ENCODE peak calls at places on chromosomes 5 and 9, in nine cellular contexts. One of them, this sample, is unnamed.

GRCh38 chr9:127282611-127283010 is 18.0 kb downstream of the GARNL3 start:
- DNase-seq in left ventricle myocardium inferior: no peak
- DNase-seq in CD8-positive, alpha-beta T cell: no peak
- DNase-seq in epithelial cell of esophagus: no peak
- DNase-seq in WTC11: no peak
- DNase-seq in fibroblast of the aortic adventitia: no peak
- DNase-seq in GM10248: no peak
- DNase-seq in IMR-90: no peak
- DNase-seq in heart left ventricle: no peak
- DNase-seq in this sample: no peak

GRCh38 chr5:88819332-88819999 is 63.5 kb downstream of the MEF2C start:
- DNase-seq in left ventricle myocardium inferior: no peak
- DNase-seq in CD8-positive, alpha-beta T cell: no peak
- DNase-seq in epithelial cell of esophagus: peak
- DNase-seq in WTC11: no peak
- DNase-seq in fibroblast of the aortic adventitia: no peak
- DNase-seq in GM10248: no peak
- DNase-seq in IMR-90: no peak
- DNase-seq in heart left ventricle: no peak
- DNase-seq in this sample: no peak

GRCh38 chr5:156208271-156208670 is 118.7 kb upstream of the SGCD start:
- DNase-seq in left ventricle myocardium inferior: no peak
- DNase-seq in CD8-positive, alpha-beta T cell: no peak
- DNase-seq in epithelial cell of esophagus: peak
- DNase-seq in WTC11: no peak
- DNase-seq in fibroblast of the aortic adventitia: no peak
- DNase-seq in GM10248: no peak
- DNase-seq in IMR-90: peak
- DNase-seq in heart left ventricle: no peak
- DNase-seq in this sample: no peak

GRCh38 chr9:112898872-112899281 is 8.2 kb upstream of the SLC46A2 start:
- DNase-seq in left ventricle myocardium inferior: no peak
- DNase-seq in CD8-positive, alpha-beta T cell: no peak
- DNase-seq in epithelial cell of esophagus: no peak
- DNase-seq in WTC11: no peak
- DNase-seq in fibroblast of the aortic adventitia: no peak
- DNase-seq in GM10248: no peak
- DNase-seq in IMR-90: no peak
- DNase-seq in heart left ventricle: no peak
- DNase-seq in this sample: no peak

GRCh38 chr5:154097031-154097430 is 58.3 kb downstream of the MFAP3 start:
- DNase-seq in left ventricle myocardium inferior: no peak
- DNase-seq in CD8-positive, alpha-beta T cell: no peak
- DNase-seq in epithelial cell of esophagus: peak
- DNase-seq in WTC11: no peak
- DNase-seq in fibroblast of the aortic adventitia: no peak
- DNase-seq in GM10248: no peak
- DNase-seq in IMR-90: no peak
- DNase-seq in heart left ventricle: no peak
- DNase-seq in this sample: no peak

GRCh38 chr5:89520771-89521170 is 637.8 kb upstream of the MEF2C start:
- DNase-seq in left ventricle myocardium inferior: no peak
- DNase-seq in CD8-positive, alpha-beta T cell: no peak
- DNase-seq in epithelial cell of esophagus: no peak
- DNase-seq in WTC11: no peak
- DNase-seq in fibroblast of the aortic adventitia: peak
- DNase-seq in GM10248: no peak
- DNase-seq in IMR-90: no peak
- DNase-seq in heart left ventricle: no peak
- DNase-seq in this sample: no peak

GRCh38 chr9:89885156-89885555 is 280.3 kb downstream of the GADD45G start:
- DNase-seq in left ventricle myocardium inferior: no peak
- DNase-seq in CD8-positive, alpha-beta T cell: no peak
- DNase-seq in epithelial cell of esophagus: no peak
- DNase-seq in WTC11: no peak
- DNase-seq in fibroblast of the aortic adventitia: no peak
- DNase-seq in GM10248: no peak
- DNase-seq in IMR-90: no peak
- DNase-seq in heart left ventricle: no peak
- DNase-seq in this sample: no peak

GRCh38 chr5:148388692-148389091 is 4.9 kb downstream of the FBXO38 start:
- DNase-seq in left ventricle myocardium inferior: no peak
- DNase-seq in CD8-positive, alpha-beta T cell: no peak
- DNase-seq in epithelial cell of esophagus: no peak
- DNase-seq in WTC11: no peak
- DNase-seq in fibroblast of the aortic adventitia: peak
- DNase-seq in GM10248: no peak
- DNase-seq in IMR-90: peak
- DNase-seq in heart left ventricle: no peak
- DNase-seq in this sample: no peak

GRCh38 chr9:77454668-77455067 is 193.5 kb downstream of the GNA14 start:
- DNase-seq in left ventricle myocardium inferior: no peak
- DNase-seq in CD8-positive, alpha-beta T cell: no peak
- DNase-seq in epithelial cell of esophagus: no peak
- DNase-seq in WTC11: no peak
- DNase-seq in fibroblast of the aortic adventitia: peak
- DNase-seq in GM10248: no peak
- DNase-seq in IMR-90: peak
- DNase-seq in heart left ventricle: no peak
- DNase-seq in this sample: no peak

GRCh38 chr5:26193626-26194025 is 844.8 kb downstream of the CDH9 start:
- DNase-seq in left ventricle myocardium inferior: no peak
- DNase-seq in CD8-positive, alpha-beta T cell: no peak
- DNase-seq in epithelial cell of esophagus: no peak
- DNase-seq in WTC11: no peak
- DNase-seq in fibroblast of the aortic adventitia: no peak
- DNase-seq in GM10248: no peak
- DNase-seq in IMR-90: no peak
- DNase-seq in heart left ventricle: no peak
- DNase-seq in this sample: no peak

GRCh38 chr5:435156-435790 is 7.7 kb upstream of the EXOC3 start:
- DNase-seq in left ventricle myocardium inferior: no peak
- DNase-seq in CD8-positive, alpha-beta T cell: no peak
- DNase-seq in epithelial cell of esophagus: no peak
- DNase-seq in WTC11: no peak
- DNase-seq in fibroblast of the aortic adventitia: no peak
- DNase-seq in GM10248: no peak
- DNase-seq in IMR-90: no peak
- DNase-seq in heart left ventricle: peak
- DNase-seq in this sample: no peak

GRCh38 chr5:84578226-84578625 is 193.5 kb upstream of the EDIL3 start:
- DNase-seq in left ventricle myocardium inferior: no peak
- DNase-seq in CD8-positive, alpha-beta T cell: no peak
- DNase-seq in epithelial cell of esophagus: no peak
- DNase-seq in WTC11: no peak
- DNase-seq in fibroblast of the aortic adventitia: no peak
- DNase-seq in GM10248: no peak
- DNase-seq in IMR-90: no peak
- DNase-seq in heart left ventricle: no peak
- DNase-seq in this sample: no peak

GRCh38 chr5:181222630-181223040 is 446 bp upstream of the TRIM41 start:
- DNase-seq in left ventricle myocardium inferior: no peak
- DNase-seq in CD8-positive, alpha-beta T cell: no peak
- DNase-seq in epithelial cell of esophagus: no peak
- DNase-seq in WTC11: no peak
- DNase-seq in fibroblast of the aortic adventitia: no peak
- DNase-seq in GM10248: no peak
- DNase-seq in IMR-90: no peak
- DNase-seq in heart left ventricle: peak
- DNase-seq in this sample: no peak

GRCh38 chr5:79111387-79111959 is at the start of gene BHMT:
- DNase-seq in left ventricle myocardium inferior: no peak
- DNase-seq in CD8-positive, alpha-beta T cell: no peak
- DNase-seq in epithelial cell of esophagus: no peak
- DNase-seq in WTC11: peak
- DNase-seq in fibroblast of the aortic adventitia: no peak
- DNase-seq in GM10248: no peak
- DNase-seq in IMR-90: no peak
- DNase-seq in heart left ventricle: no peak
- DNase-seq in this sample: no peak

GRCh38 chr5:178531786-178532185 is 58.4 kb downstream of the COL23A1 start:
- DNase-seq in left ventricle myocardium inferior: no peak
- DNase-seq in CD8-positive, alpha-beta T cell: no peak
- DNase-seq in epithelial cell of esophagus: no peak
- DNase-seq in WTC11: no peak
- DNase-seq in fibroblast of the aortic adventitia: no peak
- DNase-seq in GM10248: no peak
- DNase-seq in IMR-90: no peak
- DNase-seq in heart left ventricle: no peak
- DNase-seq in this sample: no peak

GRCh38 chr9:6367128-6367741 is 39.1 kb downstream of the TPD52L3 start:
- DNase-seq in left ventricle myocardium inferior: no peak
- DNase-seq in CD8-positive, alpha-beta T cell: no peak
- DNase-seq in epithelial cell of esophagus: no peak
- DNase-seq in WTC11: no peak
- DNase-seq in fibroblast of the aortic adventitia: peak
- DNase-seq in GM10248: no peak
- DNase-seq in IMR-90: peak
- DNase-seq in heart left ventricle: no peak
- DNase-seq in this sample: no peak

DNA sequence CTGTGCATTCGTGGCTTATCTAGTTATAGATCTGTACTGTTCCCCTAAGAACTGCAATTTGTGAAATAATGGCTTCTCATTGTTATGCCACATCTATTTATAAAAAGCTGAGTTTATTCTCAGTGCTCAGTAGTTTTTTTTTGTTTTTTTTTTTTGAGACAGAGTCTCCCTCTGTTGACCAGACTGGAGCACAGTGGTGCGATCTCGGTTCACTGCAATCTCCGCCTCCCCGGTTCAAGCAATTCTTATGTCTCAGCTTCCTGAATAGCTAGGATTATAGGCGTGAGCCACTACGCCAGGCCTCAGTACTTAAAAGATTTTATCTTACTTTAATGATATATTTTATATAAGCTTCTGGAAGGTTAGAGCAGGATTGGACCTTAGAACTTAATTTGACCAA is 19.0 kb downstream of the SEC61B start:
- DNase-seq in left ventricle myocardium inferior: no peak
- DNase-seq in CD8-positive, alpha-beta T cell: no peak
- DNase-seq in epithelial cell of esophagus: no peak
- DNase-seq in WTC11: no peak
- DNase-seq in fibroblast of the aortic adventitia: no peak
- DNase-seq in GM10248: no peak
- DNase-seq in IMR-90: no peak
- DNase-seq in heart left ventricle: no peak
- DNase-seq in this sample: no peak
- TF ChIP-seq CTCF in left ventricle myocardium inferior: peak
- TF ChIP-seq CTCF in CD8-positive, alpha-beta T cell: no peak
- TF ChIP-seq CTCF in epithelial cell of esophagus: no peak
- TF ChIP-seq CTCF in WTC11: no peak
- TF ChIP-seq CTCF in fibroblast of the aortic adventitia: no peak
- TF ChIP-seq CTCF in GM10248: no peak
- TF ChIP-seq CTCF in IMR-90: no peak
- TF ChIP-seq CTCF in heart left ventricle: peak
- TF ChIP-seq CTCF in this sample: no peak

GRCh38 chr5:123455095-123455494 is 31.9 kb upstream of the CEP120 start:
- DNase-seq in left ventricle myocardium inferior: no peak
- DNase-seq in CD8-positive, alpha-beta T cell: no peak
- DNase-seq in epithelial cell of esophagus: no peak
- DNase-seq in WTC11: no peak
- DNase-seq in fibroblast of the aortic adventitia: peak
- DNase-seq in GM10248: no peak
- DNase-seq in IMR-90: no peak
- DNase-seq in heart left ventricle: no peak
- DNase-seq in this sample: no peak

GRCh38 chr5:123454236-123454911 is 31.2 kb upstream of the CEP120 start:
- DNase-seq in left ventricle myocardium inferior: no peak
- DNase-seq in CD8-positive, alpha-beta T cell: no peak
- DNase-seq in epithelial cell of esophagus: peak
- DNase-seq in WTC11: no peak
- DNase-seq in fibroblast of the aortic adventitia: peak
- DNase-seq in GM10248: no peak
- DNase-seq in IMR-90: peak
- DNase-seq in heart left ventricle: no peak
- DNase-seq in this sample: no peak

GRCh38 chr5:123456242-123456641 is 33.0 kb upstream of the CEP120 start:
- DNase-seq in left ventricle myocardium inferior: no peak
- DNase-seq in CD8-positive, alpha-beta T cell: no peak
- DNase-seq in epithelial cell of esophagus: no peak
- DNase-seq in WTC11: no peak
- DNase-seq in fibroblast of the aortic adventitia: no peak
- DNase-seq in GM10248: no peak
- DNase-seq in IMR-90: no peak
- DNase-seq in heart left ventricle: no peak
- DNase-seq in this sample: no peak

GRCh38 chr5:123452401-123452800 is 29.2 kb upstream of the CEP120 start:
- DNase-seq in left ventricle myocardium inferior: no peak
- DNase-seq in CD8-positive, alpha-beta T cell: no peak
- DNase-seq in epithelial cell of esophagus: no peak
- DNase-seq in WTC11: no peak
- DNase-seq in fibroblast of the aortic adventitia: no peak
- DNase-seq in GM10248: no peak
- DNase-seq in IMR-90: no peak
- DNase-seq in heart left ventricle: no peak
- DNase-seq in this sample: no peak

GRCh38 chr5:123455640-123456039 is 32.4 kb upstream of the CEP120 start:
- DNase-seq in left ventricle myocardium inferior: no peak
- DNase-seq in CD8-positive, alpha-beta T cell: no peak
- DNase-seq in epithelial cell of esophagus: no peak
- DNase-seq in WTC11: no peak
- DNase-seq in fibroblast of the aortic adventitia: no peak
- DNase-seq in GM10248: peak
- DNase-seq in IMR-90: no peak
- DNase-seq in heart left ventricle: no peak
- DNase-seq in this sample: no peak
- TF ChIP-seq CTCF in left ventricle myocardium inferior: peak
- TF ChIP-seq CTCF in CD8-positive, alpha-beta T cell: no peak
- TF ChIP-seq CTCF in epithelial cell of esophagus: peak
- TF ChIP-seq CTCF in WTC11: no peak
- TF ChIP-seq CTCF in fibroblast of the aortic adventitia: no peak
- TF ChIP-seq CTCF in GM10248: no peak
- TF ChIP-seq CTCF in IMR-90: no peak
- TF ChIP-seq CTCF in heart left ventricle: no peak
- TF ChIP-seq CTCF in this sample: no peak

DNA sequence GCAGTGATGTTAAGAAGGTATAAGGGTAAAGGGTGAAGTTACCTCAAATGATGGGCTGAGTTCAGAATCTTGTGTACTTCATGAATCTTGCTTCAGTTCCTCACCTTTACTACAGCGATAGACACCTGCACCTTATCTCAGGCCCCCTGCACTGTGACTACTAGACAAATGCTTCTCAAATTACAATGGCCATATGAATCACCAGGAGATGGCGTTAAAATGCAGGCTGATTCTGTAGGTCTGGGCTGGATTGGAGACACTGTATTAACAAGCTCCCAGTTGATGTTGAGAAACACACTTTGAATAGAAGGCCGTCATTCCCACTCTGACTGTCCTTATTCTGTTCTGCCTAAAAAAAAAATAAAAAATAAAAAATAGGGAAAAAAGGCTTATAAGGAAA is 29.8 kb downstream of the TARS1 start:
- DNase-seq in left ventricle myocardium inferior: no peak
- DNase-seq in CD8-positive, alpha-beta T cell: no peak
- DNase-seq in epithelial cell of esophagus: peak
- DNase-seq in WTC11: no peak
- DNase-seq in fibroblast of the aortic adventitia: peak
- DNase-seq in GM10248: no peak
- DNase-seq in IMR-90: peak
- DNase-seq in heart left ventricle: no peak
- DNase-seq in this sample: no peak
- TF ChIP-seq CTCF in left ventricle myocardium inferior: peak
- TF ChIP-seq CTCF in CD8-positive, alpha-beta T cell: no peak
- TF ChIP-seq CTCF in epithelial cell of esophagus: peak
- TF ChIP-seq CTCF in WTC11: no peak
- TF ChIP-seq CTCF in fibroblast of the aortic adventitia: peak
- TF ChIP-seq CTCF in GM10248: peak
- TF ChIP-seq CTCF in IMR-90: peak
- TF ChIP-seq CTCF in heart left ventricle: peak
- TF ChIP-seq CTCF in this sample: no peak

GRCh38 chr9:120970249-120970648 is 43.7 kb upstream of the TRAF1 start:
- DNase-seq in left ventricle myocardium inferior: no peak
- DNase-seq in CD8-positive, alpha-beta T cell: no peak
- DNase-seq in epithelial cell of esophagus: no peak
- DNase-seq in WTC11: no peak
- DNase-seq in fibroblast of the aortic adventitia: peak
- DNase-seq in GM10248: no peak
- DNase-seq in IMR-90: peak
- DNase-seq in heart left ventricle: no peak
- DNase-seq in this sample: no peak
- TF ChIP-seq CTCF in left ventricle myocardium inferior: no peak
- TF ChIP-seq CTCF in CD8-positive, alpha-beta T cell: no peak
- TF ChIP-seq CTCF in epithelial cell of esophagus: no peak
- TF ChIP-seq CTCF in WTC11: no peak
- TF ChIP-seq CTCF in fibroblast of the aortic adventitia: no peak
- TF ChIP-seq CTCF in GM10248: no peak
- TF ChIP-seq CTCF in IMR-90: no peak
- TF ChIP-seq CTCF in heart left ventricle: no peak
- TF ChIP-seq CTCF in this sample: no peak